ENCODE peak calls at places on chromosomes 2 and 18, in eight cellular contexts. One of them, this sample, is unnamed.

GRCh38 chr18:45688113-45688512 is 35.9 kb upstream of the SLC14A1 start:
- DNase-seq in dorsolateral prefrontal cortex: no peak
- DNase-seq in lung: no peak
- DNase-seq in heart right ventricle: no peak
- DNase-seq in left ventricle myocardium inferior: no peak
- DNase-seq in spleen: peak; percentile 84
- DNase-seq in CD4-positive, CD25-positive, alpha-beta regulatory T cell: no peak
- DNase-seq in hepatocyte: no peak
- DNase-seq in this sample: no peak

GRCh38 chr2:240405133-240405532 is 30.3 kb upstream of the GPC1 start:
- DNase-seq in dorsolateral prefrontal cortex: no peak
- DNase-seq in lung: no peak
- DNase-seq in heart right ventricle: no peak
- DNase-seq in left ventricle myocardium inferior: no peak
- DNase-seq in spleen: peak; percentile 42
- DNase-seq in CD4-positive, CD25-positive, alpha-beta regulatory T cell: no peak
- DNase-seq in hepatocyte: no peak
- DNase-seq in this sample: peak; percentile 33

GRCh38 chr2:241956521-241957110 is 87.1 kb downstream of the RTP5 start:
- DNase-seq in dorsolateral prefrontal cortex: no peak
- DNase-seq in lung: no peak
- DNase-seq in heart right ventricle: no peak
- DNase-seq in left ventricle myocardium inferior: no peak
- DNase-seq in spleen: peak; percentile 53
- DNase-seq in CD4-positive, CD25-positive, alpha-beta regulatory T cell: no peak
- DNase-seq in hepatocyte: no peak
- DNase-seq in this sample: no peak

GRCh38 chr2:233034-233433 is 30.8 kb downstream of the SH3YL1 start:
- DNase-seq in dorsolateral prefrontal cortex: no peak
- DNase-seq in lung: no peak
- DNase-seq in heart right ventricle: no peak
- DNase-seq in left ventricle myocardium inferior: no peak
- DNase-seq in spleen: no peak
- DNase-seq in CD4-positive, CD25-positive, alpha-beta regulatory T cell: no peak
- DNase-seq in hepatocyte: no peak
- DNase-seq in this sample: no peak

GRCh38 chr2:227460079-227460485 is 11.9 kb upstream of the AGFG1 start:
- DNase-seq in dorsolateral prefrontal cortex: no peak
- DNase-seq in lung: no peak
- DNase-seq in heart right ventricle: no peak
- DNase-seq in left ventricle myocardium inferior: no peak
- DNase-seq in spleen: peak; percentile 84
- DNase-seq in CD4-positive, CD25-positive, alpha-beta regulatory T cell: peak; percentile 9
- DNase-seq in hepatocyte: no peak
- DNase-seq in this sample: no peak

GRCh38 chr2:780581-780980 is 103.4 kb upstream of the TMEM18 start:
- DNase-seq in dorsolateral prefrontal cortex: no peak
- DNase-seq in lung: no peak
- DNase-seq in heart right ventricle: no peak
- DNase-seq in left ventricle myocardium inferior: no peak
- DNase-seq in spleen: no peak
- DNase-seq in CD4-positive, CD25-positive, alpha-beta regulatory T cell: no peak
- DNase-seq in hepatocyte: no peak
- DNase-seq in this sample: no peak

GRCh38 chr2:189866296-189866695 is 82.0 kb downstream of the PMS1 start:
- DNase-seq in dorsolateral prefrontal cortex: no peak
- DNase-seq in lung: no peak
- DNase-seq in heart right ventricle: no peak
- DNase-seq in left ventricle myocardium inferior: no peak
- DNase-seq in spleen: no peak
- DNase-seq in CD4-positive, CD25-positive, alpha-beta regulatory T cell: no peak
- DNase-seq in hepatocyte: no peak
- DNase-seq in this sample: no peak

GRCh38 chr18:62716679-62717058 is 1.3 kb downstream of the PHLPP1 start:
- DNase-seq in dorsolateral prefrontal cortex: no peak
- DNase-seq in lung: no peak
- DNase-seq in heart right ventricle: peak; percentile 64
- DNase-seq in left ventricle myocardium inferior: peak; percentile 59
- DNase-seq in spleen: peak; percentile 92
- DNase-seq in CD4-positive, CD25-positive, alpha-beta regulatory T cell: peak; percentile 50
- DNase-seq in hepatocyte: peak; percentile 78
- DNase-seq in this sample: peak; percentile 77

GRCh38 chr2:74383254-74383653 is 3.1 kb upstream of the DCTN1 start:
- DNase-seq in dorsolateral prefrontal cortex: no peak
- DNase-seq in lung: no peak
- DNase-seq in heart right ventricle: no peak
- DNase-seq in left ventricle myocardium inferior: no peak
- DNase-seq in spleen: no peak
- DNase-seq in CD4-positive, CD25-positive, alpha-beta regulatory T cell: no peak
- DNase-seq in hepatocyte: no peak
- DNase-seq in this sample: peak; percentile 58
- H3K27ac ChIP-seq in dorsolateral prefrontal cortex: no peak overlapping the region
- H3K27ac ChIP-seq in lung: peak overlapping the region; percentile 75
- H3K27ac ChIP-seq in heart right ventricle: no peak overlapping the region
- H3K27ac ChIP-seq in left ventricle myocardium inferior: peak overlapping the region; percentile 64
- H3K27ac ChIP-seq in spleen: no peak overlapping the region
- H3K27ac ChIP-seq in CD4-positive, CD25-positive, alpha-beta regulatory T cell: no peak overlapping the region
- H3K27ac ChIP-seq in hepatocyte: no peak overlapping the region
- H3K27ac ChIP-seq in this sample: peak overlapping the region; percentile 6

DNA sequence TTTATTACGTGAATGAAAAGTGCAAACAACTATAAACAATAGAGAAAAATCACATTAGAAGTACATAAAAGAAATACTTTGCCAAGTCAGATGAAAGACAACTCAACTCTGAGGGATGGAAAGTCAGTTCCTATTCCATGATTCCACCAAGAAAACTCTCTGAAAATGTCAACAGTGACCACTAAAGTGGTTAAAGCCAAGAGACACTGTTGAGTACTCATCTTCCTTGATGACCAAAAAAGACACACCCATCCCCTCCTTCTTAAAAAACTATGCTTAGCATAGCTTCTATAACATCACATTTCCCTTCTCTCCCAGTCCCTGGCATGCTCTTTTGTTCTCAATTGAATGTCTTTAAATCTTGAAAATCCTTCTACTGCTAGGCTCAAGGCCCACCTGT is 160.0 kb downstream of the TCF4 start:
- DNase-seq in dorsolateral prefrontal cortex: no peak
- DNase-seq in lung: no peak
- DNase-seq in heart right ventricle: no peak
- DNase-seq in left ventricle myocardium inferior: no peak
- DNase-seq in spleen: no peak
- DNase-seq in CD4-positive, CD25-positive, alpha-beta regulatory T cell: no peak
- DNase-seq in hepatocyte: no peak
- DNase-seq in this sample: no peak
- H3K27ac ChIP-seq in dorsolateral prefrontal cortex: peak overlapping the region; percentile 19
- H3K27ac ChIP-seq in lung: no peak overlapping the region
- H3K27ac ChIP-seq in heart right ventricle: no peak overlapping the region
- H3K27ac ChIP-seq in left ventricle myocardium inferior: no peak overlapping the region
- H3K27ac ChIP-seq in spleen: no peak overlapping the region
- H3K27ac ChIP-seq in CD4-positive, CD25-positive, alpha-beta regulatory T cell: no peak overlapping the region
- H3K27ac ChIP-seq in hepatocyte: no peak overlapping the region
- H3K27ac ChIP-seq in this sample: no peak overlapping the region

GRCh38 chr2:68779595-68779994 is 45.0 kb downstream of the ARHGAP25 start:
- DNase-seq in dorsolateral prefrontal cortex: no peak
- DNase-seq in lung: no peak
- DNase-seq in heart right ventricle: no peak
- DNase-seq in left ventricle myocardium inferior: no peak
- DNase-seq in spleen: no peak
- DNase-seq in CD4-positive, CD25-positive, alpha-beta regulatory T cell: no peak
- DNase-seq in hepatocyte: no peak
- DNase-seq in this sample: no peak

GRCh38 chr2:68784849-68785248 is 50.2 kb downstream of the ARHGAP25 start:
- DNase-seq in dorsolateral prefrontal cortex: no peak
- DNase-seq in lung: no peak
- DNase-seq in heart right ventricle: no peak
- DNase-seq in left ventricle myocardium inferior: no peak
- DNase-seq in spleen: no peak
- DNase-seq in CD4-positive, CD25-positive, alpha-beta regulatory T cell: no peak
- DNase-seq in hepatocyte: no peak
- DNase-seq in this sample: no peak

GRCh38 chr2:68789603-68790002 is 55.0 kb downstream of the ARHGAP25 start:
- DNase-seq in dorsolateral prefrontal cortex: no peak
- DNase-seq in lung: no peak
- DNase-seq in heart right ventricle: no peak
- DNase-seq in left ventricle myocardium inferior: no peak
- DNase-seq in spleen: peak; percentile 89
- DNase-seq in CD4-positive, CD25-positive, alpha-beta regulatory T cell: no peak
- DNase-seq in hepatocyte: no peak
- DNase-seq in this sample: no peak

DNA sequence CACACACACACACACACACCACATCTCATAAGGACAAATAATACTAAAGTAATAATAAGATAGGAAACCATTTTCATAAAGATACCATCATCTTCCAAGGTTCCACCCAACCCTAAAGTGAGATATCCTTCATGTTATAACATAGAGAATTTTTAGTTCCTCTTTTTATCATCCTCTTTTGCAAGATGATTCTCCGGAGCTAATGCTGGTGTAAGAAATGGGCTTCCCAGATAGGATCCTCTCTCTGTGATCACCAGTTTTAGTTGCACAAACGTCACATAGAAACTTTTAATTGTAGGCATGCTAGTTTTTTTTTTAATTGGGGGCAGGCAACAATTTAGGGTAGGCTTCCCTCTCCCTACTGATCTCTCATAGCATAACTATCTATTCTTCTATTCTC is 49.6 kb downstream of the ARHGAP25 start:
- DNase-seq in dorsolateral prefrontal cortex: no peak
- DNase-seq in lung: no peak
- DNase-seq in heart right ventricle: no peak
- DNase-seq in left ventricle myocardium inferior: no peak
- DNase-seq in spleen: no peak
- DNase-seq in CD4-positive, CD25-positive, alpha-beta regulatory T cell: no peak
- DNase-seq in hepatocyte: no peak
- DNase-seq in this sample: no peak
- H3K27ac ChIP-seq in dorsolateral prefrontal cortex: no peak overlapping the region
- H3K27ac ChIP-seq in lung: no peak overlapping the region
- H3K27ac ChIP-seq in heart right ventricle: no peak overlapping the region
- H3K27ac ChIP-seq in left ventricle myocardium inferior: peak overlapping the region; percentile 62
- H3K27ac ChIP-seq in spleen: peak overlapping the region; percentile 98
- H3K27ac ChIP-seq in CD4-positive, CD25-positive, alpha-beta regulatory T cell: peak overlapping the region; percentile 64
- H3K27ac ChIP-seq in hepatocyte: no peak overlapping the region
- H3K27ac ChIP-seq in this sample: peak overlapping the region; percentile 9

DNA sequence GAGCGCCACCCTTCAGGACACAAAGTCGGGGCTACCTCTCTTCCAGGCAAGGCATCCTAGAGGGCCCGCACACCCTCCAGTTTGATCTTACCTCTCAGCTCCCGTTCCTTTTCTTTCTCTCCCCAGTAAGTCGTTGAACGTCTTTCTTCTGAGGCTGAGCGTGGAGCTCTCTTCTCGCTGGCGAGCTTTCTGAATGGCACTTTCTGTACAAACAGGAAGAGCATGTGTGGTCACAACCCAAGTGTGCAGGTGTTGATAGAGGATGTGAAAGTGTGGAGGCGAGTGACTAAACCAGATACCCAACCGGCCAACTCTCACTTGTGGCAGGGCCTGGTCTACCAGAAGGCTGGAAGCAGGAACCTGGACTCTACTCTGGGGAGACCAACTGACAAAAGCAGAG is at the start of gene AFF3:
- DNase-seq in dorsolateral prefrontal cortex: no peak
- DNase-seq in lung: no peak
- DNase-seq in heart right ventricle: no peak
- DNase-seq in left ventricle myocardium inferior: no peak
- DNase-seq in spleen: peak; percentile 87
- DNase-seq in CD4-positive, CD25-positive, alpha-beta regulatory T cell: no peak
- DNase-seq in hepatocyte: no peak
- DNase-seq in this sample: no peak
- H3K27ac ChIP-seq in dorsolateral prefrontal cortex: no peak within 1 kb of the TSS
- H3K27ac ChIP-seq in lung: no peak within 1 kb of the TSS
- H3K27ac ChIP-seq in heart right ventricle: no peak within 1 kb of the TSS
- H3K27ac ChIP-seq in left ventricle myocardium inferior: no peak within 1 kb of the TSS
- H3K27ac ChIP-seq in spleen: peak within 1 kb of the TSS; percentile 66
- H3K27ac ChIP-seq in CD4-positive, CD25-positive, alpha-beta regulatory T cell: no peak within 1 kb of the TSS
- H3K27ac ChIP-seq in hepatocyte: no peak within 1 kb of the TSS
- H3K27ac ChIP-seq in this sample: no peak within 1 kb of the TSS

GRCh38 chr2:238267341-238267710 is 21.1 kb downstream of the PER2 start:
- DNase-seq in dorsolateral prefrontal cortex: no peak
- DNase-seq in lung: no peak
- DNase-seq in heart right ventricle: peak; percentile 0
- DNase-seq in left ventricle myocardium inferior: no peak
- DNase-seq in spleen: no peak
- DNase-seq in CD4-positive, CD25-positive, alpha-beta regulatory T cell: no peak
- DNase-seq in hepatocyte: no peak
- DNase-seq in this sample: peak; percentile 11
- H3K27ac ChIP-seq in dorsolateral prefrontal cortex: no peak overlapping the region
- H3K27ac ChIP-seq in lung: no peak overlapping the region
- H3K27ac ChIP-seq in heart right ventricle: no peak overlapping the region
- H3K27ac ChIP-seq in left ventricle myocardium inferior: no peak overlapping the region
- H3K27ac ChIP-seq in spleen: no peak overlapping the region
- H3K27ac ChIP-seq in CD4-positive, CD25-positive, alpha-beta regulatory T cell: no peak overlapping the region
- H3K27ac ChIP-seq in hepatocyte: no peak overlapping the region
- H3K27ac ChIP-seq in this sample: no peak overlapping the region

This sample was measured in right lobe of liver.